ENCODE peak calls at places on chromosome 19, in six cellular contexts. One of them, this sample, is unnamed.

GRCh38 chr19:57560049-57560491 is 407 bp upstream of the ZNF550 start:
- DNase-seq in stimulated activated CD4-positive, alpha-beta T cell treated with anti-CD3 and anti-CD28 coated beads, Interleukin-1b, Interleukin-23, amount 100 ng/mL, for 24 hours: no peak
- DNase-seq in adipocyte: peak; percentile 58
- DNase-seq in foreskin fibroblast: peak; percentile 94
- DNase-seq in GM03348: peak; percentile 14
- DNase-seq in stimulated activated CD8-positive, alpha-beta memory T cell treated with anti-CD3 and anti-CD28 coated beads, Interleukin-2, amount 100 ng/mL, for 1 hour: no peak
- DNase-seq in this sample: no peak

GRCh38 chr19:30778961-30779690 is 406.9 kb downstream of the ZNF536 start:
- DNase-seq in foreskin fibroblast: no peak
- DNase-seq in stimulated activated CD8-positive, alpha-beta memory T cell treated with anti-CD3 and anti-CD28 coated beads, Interleukin-2, amount 100 ng/mL, for 1 hour: no peak
- DNase-seq in stimulated activated CD4-positive, alpha-beta T cell treated with anti-CD3 and anti-CD28 coated beads, Interleukin-1b, Interleukin-23, amount 100 ng/mL, for 24 hours: no peak
- DNase-seq in adipocyte: no peak
- DNase-seq in GM03348: no peak
- DNase-seq in this sample: no peak

GRCh38 chr19:1618157-1619093 is 13.2 kb upstream of the UQCR11 start:
- DNase-seq in adipocyte: peak; percentile 26
- DNase-seq in stimulated activated CD4-positive, alpha-beta T cell treated with anti-CD3 and anti-CD28 coated beads, Interleukin-1b, Interleukin-23, amount 100 ng/mL, for 24 hours: no peak
- DNase-seq in stimulated activated CD8-positive, alpha-beta memory T cell treated with anti-CD3 and anti-CD28 coated beads, Interleukin-2, amount 100 ng/mL, for 1 hour: no peak
- DNase-seq in GM03348: peak; percentile 60
- DNase-seq in foreskin fibroblast: peak; percentile 52
- DNase-seq in this sample: no peak

GRCh38 chr19:54850930-54851329 is 687 bp downstream of the KIR3DL2 start:
- DNase-seq in adipocyte: no peak
- DNase-seq in stimulated activated CD8-positive, alpha-beta memory T cell treated with anti-CD3 and anti-CD28 coated beads, Interleukin-2, amount 100 ng/mL, for 1 hour: no peak
- DNase-seq in GM03348: no peak
- DNase-seq in stimulated activated CD4-positive, alpha-beta T cell treated with anti-CD3 and anti-CD28 coated beads, Interleukin-1b, Interleukin-23, amount 100 ng/mL, for 24 hours: no peak
- DNase-seq in foreskin fibroblast: no peak
- DNase-seq in this sample: no peak

GRCh38 chr19:38849746-38850230 is at the start of gene HNRNPL:
- DNase-seq in stimulated activated CD4-positive, alpha-beta T cell treated with anti-CD3 and anti-CD28 coated beads, Interleukin-1b, Interleukin-23, amount 100 ng/mL, for 24 hours: peak; percentile 98
- DNase-seq in foreskin fibroblast: no peak
- DNase-seq in GM03348: peak; percentile 98
- DNase-seq in adipocyte: no peak
- DNase-seq in stimulated activated CD8-positive, alpha-beta memory T cell treated with anti-CD3 and anti-CD28 coated beads, Interleukin-2, amount 100 ng/mL, for 1 hour: peak; percentile 98
- DNase-seq in this sample: no peak

GRCh38 chr19:16435238-16435911 is 36.4 kb downstream of the EPS15L1 start:
- DNase-seq in foreskin fibroblast: peak; percentile 84
- DNase-seq in GM03348: peak; percentile 94
- DNase-seq in adipocyte: peak; percentile 72
- DNase-seq in stimulated activated CD8-positive, alpha-beta memory T cell treated with anti-CD3 and anti-CD28 coated beads, Interleukin-2, amount 100 ng/mL, for 1 hour: no peak
- DNase-seq in stimulated activated CD4-positive, alpha-beta T cell treated with anti-CD3 and anti-CD28 coated beads, Interleukin-1b, Interleukin-23, amount 100 ng/mL, for 24 hours: no peak
- DNase-seq in this sample: peak; percentile 55

GRCh38 chr19:4375164-4375619 is 25.2 kb downstream of the SH3GL1 start:
- DNase-seq in adipocyte: no peak
- DNase-seq in foreskin fibroblast: peak; percentile 51
- DNase-seq in stimulated activated CD4-positive, alpha-beta T cell treated with anti-CD3 and anti-CD28 coated beads, Interleukin-1b, Interleukin-23, amount 100 ng/mL, for 24 hours: no peak
- DNase-seq in stimulated activated CD8-positive, alpha-beta memory T cell treated with anti-CD3 and anti-CD28 coated beads, Interleukin-2, amount 100 ng/mL, for 1 hour: no peak
- DNase-seq in GM03348: no peak
- DNase-seq in this sample: no peak

GRCh38 chr19:1847684-1848398 is 442 bp downstream of the REXO1 start:
- DNase-seq in stimulated activated CD8-positive, alpha-beta memory T cell treated with anti-CD3 and anti-CD28 coated beads, Interleukin-2, amount 100 ng/mL, for 1 hour: no peak
- DNase-seq in GM03348: peak; percentile 65
- DNase-seq in foreskin fibroblast: peak; percentile 71
- DNase-seq in stimulated activated CD4-positive, alpha-beta T cell treated with anti-CD3 and anti-CD28 coated beads, Interleukin-1b, Interleukin-23, amount 100 ng/mL, for 24 hours: no peak
- DNase-seq in adipocyte: peak; percentile 85
- DNase-seq in this sample: no peak

GRCh38 chr19:46118136-46118535 is 6.4 kb downstream of the IGFL3 start:
- DNase-seq in adipocyte: no peak
- DNase-seq in foreskin fibroblast: no peak
- DNase-seq in stimulated activated CD8-positive, alpha-beta memory T cell treated with anti-CD3 and anti-CD28 coated beads, Interleukin-2, amount 100 ng/mL, for 1 hour: no peak
- DNase-seq in stimulated activated CD4-positive, alpha-beta T cell treated with anti-CD3 and anti-CD28 coated beads, Interleukin-1b, Interleukin-23, amount 100 ng/mL, for 24 hours: no peak
- DNase-seq in GM03348: no peak
- DNase-seq in this sample: no peak

GRCh38 chr19:35869327-35870123 is 1.2 kb downstream of the APLP1 start:
- DNase-seq in foreskin fibroblast: peak; percentile 85
- DNase-seq in adipocyte: peak; percentile 78
- DNase-seq in stimulated activated CD4-positive, alpha-beta T cell treated with anti-CD3 and anti-CD28 coated beads, Interleukin-1b, Interleukin-23, amount 100 ng/mL, for 24 hours: peak; percentile 62
- DNase-seq in GM03348: peak; percentile 79
- DNase-seq in stimulated activated CD8-positive, alpha-beta memory T cell treated with anti-CD3 and anti-CD28 coated beads, Interleukin-2, amount 100 ng/mL, for 1 hour: peak; percentile 43
- DNase-seq in this sample: no peak

GRCh38 chr19:38657633-38658222 is 10.3 kb downstream of the ACTN4 start:
- DNase-seq in foreskin fibroblast: peak; percentile 90
- DNase-seq in stimulated activated CD8-positive, alpha-beta memory T cell treated with anti-CD3 and anti-CD28 coated beads, Interleukin-2, amount 100 ng/mL, for 1 hour: no peak
- DNase-seq in GM03348: peak; percentile 43
- DNase-seq in stimulated activated CD4-positive, alpha-beta T cell treated with anti-CD3 and anti-CD28 coated beads, Interleukin-1b, Interleukin-23, amount 100 ng/mL, for 24 hours: no peak
- DNase-seq in adipocyte: peak; percentile 76
- DNase-seq in this sample: no peak

GRCh38 chr19:56217039-56217949 is 15.2 kb downstream of the ZSCAN5C start:
- DNase-seq in foreskin fibroblast: peak; percentile 39
- DNase-seq in stimulated activated CD4-positive, alpha-beta T cell treated with anti-CD3 and anti-CD28 coated beads, Interleukin-1b, Interleukin-23, amount 100 ng/mL, for 24 hours: no peak
- DNase-seq in GM03348: peak; percentile 66
- DNase-seq in stimulated activated CD8-positive, alpha-beta memory T cell treated with anti-CD3 and anti-CD28 coated beads, Interleukin-2, amount 100 ng/mL, for 1 hour: no peak
- DNase-seq in adipocyte: peak; percentile 1
- DNase-seq in this sample: no peak

GRCh38 chr19:33879818-33880575 is 83.3 kb downstream of the KCTD15 start:
- DNase-seq in stimulated activated CD4-positive, alpha-beta T cell treated with anti-CD3 and anti-CD28 coated beads, Interleukin-1b, Interleukin-23, amount 100 ng/mL, for 24 hours: no peak
- DNase-seq in GM03348: no peak
- DNase-seq in foreskin fibroblast: peak; percentile 4
- DNase-seq in stimulated activated CD8-positive, alpha-beta memory T cell treated with anti-CD3 and anti-CD28 coated beads, Interleukin-2, amount 100 ng/mL, for 1 hour: no peak
- DNase-seq in adipocyte: no peak
- DNase-seq in this sample: no peak

GRCh38 chr19:23440791-23441190 is 45.5 kb upstream of the ZNF91 start:
- DNase-seq in stimulated activated CD8-positive, alpha-beta memory T cell treated with anti-CD3 and anti-CD28 coated beads, Interleukin-2, amount 100 ng/mL, for 1 hour: no peak
- DNase-seq in adipocyte: no peak
- DNase-seq in foreskin fibroblast: no peak
- DNase-seq in GM03348: no peak
- DNase-seq in stimulated activated CD4-positive, alpha-beta T cell treated with anti-CD3 and anti-CD28 coated beads, Interleukin-1b, Interleukin-23, amount 100 ng/mL, for 24 hours: no peak
- DNase-seq in this sample: no peak

GRCh38 chr19:6362024-6362344 is 653 bp downstream of the CLPP start:
- DNase-seq in stimulated activated CD4-positive, alpha-beta T cell treated with anti-CD3 and anti-CD28 coated beads, Interleukin-1b, Interleukin-23, amount 100 ng/mL, for 24 hours: no peak
- DNase-seq in stimulated activated CD8-positive, alpha-beta memory T cell treated with anti-CD3 and anti-CD28 coated beads, Interleukin-2, amount 100 ng/mL, for 1 hour: no peak
- DNase-seq in GM03348: peak; percentile 30
- DNase-seq in adipocyte: no peak
- DNase-seq in foreskin fibroblast: peak; percentile 34
- DNase-seq in this sample: no peak

GRCh38 chr19:16836115-16836905 is 7.1 kb downstream of the SIN3B start:
- DNase-seq in adipocyte: no peak
- DNase-seq in GM03348: no peak
- DNase-seq in stimulated activated CD4-positive, alpha-beta T cell treated with anti-CD3 and anti-CD28 coated beads, Interleukin-1b, Interleukin-23, amount 100 ng/mL, for 24 hours: no peak
- DNase-seq in foreskin fibroblast: peak; percentile 48
- DNase-seq in stimulated activated CD8-positive, alpha-beta memory T cell treated with anti-CD3 and anti-CD28 coated beads, Interleukin-2, amount 100 ng/mL, for 1 hour: no peak
- DNase-seq in this sample: no peak

GRCh38 chr19:55441692-55442321 is 1.3 kb downstream of the SHISA7 start:
- DNase-seq in stimulated activated CD8-positive, alpha-beta memory T cell treated with anti-CD3 and anti-CD28 coated beads, Interleukin-2, amount 100 ng/mL, for 1 hour: no peak
- DNase-seq in stimulated activated CD4-positive, alpha-beta T cell treated with anti-CD3 and anti-CD28 coated beads, Interleukin-1b, Interleukin-23, amount 100 ng/mL, for 24 hours: no peak
- DNase-seq in foreskin fibroblast: no peak
- DNase-seq in GM03348: no peak
- DNase-seq in adipocyte: no peak
- DNase-seq in this sample: no peak

GRCh38 chr19:52658595-52658994 is 20.4 kb upstream of the ZNF83 start:
- DNase-seq in adipocyte: no peak
- DNase-seq in foreskin fibroblast: no peak
- DNase-seq in stimulated activated CD8-positive, alpha-beta memory T cell treated with anti-CD3 and anti-CD28 coated beads, Interleukin-2, amount 100 ng/mL, for 1 hour: no peak
- DNase-seq in GM03348: no peak
- DNase-seq in stimulated activated CD4-positive, alpha-beta T cell treated with anti-CD3 and anti-CD28 coated beads, Interleukin-1b, Interleukin-23, amount 100 ng/mL, for 24 hours: no peak
- DNase-seq in this sample: no peak

GRCh38 chr19:1041835-1042685 is 2.2 kb downstream of the ABCA7 start:
- DNase-seq in adipocyte: no peak
- DNase-seq in stimulated activated CD4-positive, alpha-beta T cell treated with anti-CD3 and anti-CD28 coated beads, Interleukin-1b, Interleukin-23, amount 100 ng/mL, for 24 hours: no peak
- DNase-seq in GM03348: no peak
- DNase-seq in foreskin fibroblast: no peak
- DNase-seq in stimulated activated CD8-positive, alpha-beta memory T cell treated with anti-CD3 and anti-CD28 coated beads, Interleukin-2, amount 100 ng/mL, for 1 hour: no peak
- DNase-seq in this sample: no peak

This sample was measured in AG09319.